ENCODE peak calls at places on chromosomes 11 and 22, in four cellular contexts. Z is GM12878, H is H1, X is HepG2. V is an unnamed sample. For H3K36me3, the result is how much of the 10 kb centered on the place peaks cover.

GRCh38 chr11:3936517-3936916 is 81.1 kb downstream of the STIM1 start:
- DNase-seq in Z (no peak), H (no peak), X (no peak), V (no peak)

GRCh38 chr11:86983071-86983488 is 27.9 kb upstream of the FZD4 start:
- DNase-seq in Z (no peak), H (no peak), X (peak), V (no peak)

GRCh38 chr11:73393011-73393380 is 16.8 kb downstream of the RELT start:
- DNase-seq in Z (no peak), H (no peak), X (no peak), V (no peak)

GRCh38 chr11:111694851-111695250 is 71.3 kb downstream of the PPP2R1B start:
- DNase-seq in Z (no peak), H (no peak), X (no peak), V (no peak)

GRCh38 chr11:88886796-88887195 is 179.0 kb downstream of the GRM5 start:
- DNase-seq in Z (peak), H (peak), X (peak), V (peak)

GRCh38 chr11:86247608-86248007 is 3.1 kb downstream of the EED start:
- DNase-seq in Z (no peak), H (no peak), X (no peak), V (no peak)

GRCh38 chr22:30843245-30843644 is 125.3 kb downstream of the MORC2 start:
- DNase-seq in Z (no peak), H (no peak), X (no peak), V (no peak)

GRCh38 chr11:128877726-128878125 is 10.6 kb upstream of the KCNJ1 start:
- DNase-seq in Z (no peak), H (no peak), X (no peak), V (no peak)

GRCh38 chr11:16154715-16155396 is 201.5 kb downstream of the SOX6 start:
- DNase-seq in Z (no peak), H (no peak), X (peak), V (no peak)

GRCh38 chr22:39877079-39877682 is 16.4 kb downstream of the ENTHD1 start:
- DNase-seq in Z (no peak), H (no peak), X (no peak), V (no peak)

GRCh38 chr11:44066732-44067131 is 662 bp downstream of the ACCS start:
- DNase-seq in Z (no peak), H (no peak), X (no peak), V (no peak)

GRCh38 chr22:20298803-20299735 is 20.8 kb downstream of the DGCR6L start:
- DNase-seq in Z (no peak), H (peak), X (peak), V (peak)

GRCh38 chr22:29744902-29745301 is 21.9 kb downstream of the ZMAT5 start:
- DNase-seq in Z (no peak), H (no peak), X (no peak), V (no peak)

GRCh38 chr11:6746086-6746618 is 25.6 kb downstream of the OR2AG2 start:
- DNase-seq in Z (peak), H (no peak), X (no peak), V (no peak)

GRCh38 chr22:37757663-37758062 is 50.1 kb upstream of the GCAT start:
- DNase-seq in Z (no peak), H (no peak), X (no peak), V (no peak)

GRCh38 chr11:100467821-100468508 is 219.1 kb upstream of the ARHGAP42 start:
- DNase-seq in Z (no peak), H (no peak), X (no peak), V (no peak)

GRCh38 chr11:1770061-1770460 is 6.3 kb upstream of the CTSD start:
- DNase-seq in Z (no peak), H (no peak), X (no peak), V (no peak)

GRCh38 chr22:48784701-48785503 is 1042.8 kb downstream of the BRD1 start:
- DNase-seq in Z (no peak), H (no peak), X (no peak), V (no peak)

GRCh38 chr22:19285831-19286230 is 5.7 kb downstream of the CLTCL1 start:
- DNase-seq in Z (no peak), H (no peak), X (no peak), V (no peak)

GRCh38 chr11:72716788-72717435 is 35.3 kb downstream of the ARAP1 start:
- DNase-seq in Z (no peak), H (no peak), X (no peak), V (no peak)

GRCh38 chr11:824942-825341 is 2.8 kb upstream of the CRACR2B start:
- DNase-seq in Z (no peak), H (no peak), X (no peak), V (no peak)

GRCh38 chr11:90323289-90323688 is 100.4 kb upstream of the CHORDC1 start:
- DNase-seq in Z (no peak), H (no peak), X (no peak), V (no peak)
- H3K36me3 ChIP-seq in Z (under half), H (under half), X (under half), V (under half)

GRCh38 chr11:131495417-131495816 is 125.0 kb downstream of the NTM start:
- DNase-seq in Z (no peak), H (no peak), X (no peak), V (no peak)
- TF ChIP-seq SUZ12 in Z (no peak), H (no peak), X (no peak), V (no peak)

DNA sequence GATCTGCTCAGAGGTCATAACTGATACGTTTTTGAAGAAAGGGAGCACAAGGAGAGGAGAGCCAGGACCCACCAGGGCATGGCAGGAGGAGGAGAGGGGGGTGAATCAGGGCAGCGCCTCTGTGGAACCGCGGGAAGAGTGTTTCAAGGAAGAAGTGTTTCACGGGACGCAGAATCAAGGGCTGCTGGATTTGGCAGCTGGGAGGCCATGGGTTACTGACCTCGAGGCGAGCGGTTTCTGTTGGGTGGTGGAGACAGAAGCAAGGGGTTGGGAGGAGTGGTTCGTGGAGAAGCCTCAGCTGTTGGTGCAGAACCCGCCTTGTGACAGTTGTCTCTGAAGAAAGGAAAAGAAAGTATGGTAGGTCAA is 13.1 kb downstream of the VPS26B start:
- DNase-seq in Z (no peak), H (no peak), X (no peak), V (no peak)
- H3K36me3 ChIP-seq in Z (under half), H (under half), X (under half), V (under half)

GRCh38 chr22:36386900-36387663 is 685 bp downstream of the MYH9 start:
- DNase-seq in Z (no peak), H (no peak), X (no peak), V (no peak)

GRCh38 chr22:36387664-36387913 is 178 bp downstream of the MYH9 start:
- DNase-seq in Z (no peak), H (no peak), X (no peak), V (no peak)

GRCh38 chr22:36385491-36386350 is 2.0 kb downstream of the MYH9 start:
- DNase-seq in Z (no peak), H (no peak), X (peak), V (no peak)

GRCh38 chr22:36384766-36385400 is 2.9 kb downstream of the MYH9 start:
- DNase-seq in Z (no peak), H (no peak), X (no peak), V (no peak)

DNA sequence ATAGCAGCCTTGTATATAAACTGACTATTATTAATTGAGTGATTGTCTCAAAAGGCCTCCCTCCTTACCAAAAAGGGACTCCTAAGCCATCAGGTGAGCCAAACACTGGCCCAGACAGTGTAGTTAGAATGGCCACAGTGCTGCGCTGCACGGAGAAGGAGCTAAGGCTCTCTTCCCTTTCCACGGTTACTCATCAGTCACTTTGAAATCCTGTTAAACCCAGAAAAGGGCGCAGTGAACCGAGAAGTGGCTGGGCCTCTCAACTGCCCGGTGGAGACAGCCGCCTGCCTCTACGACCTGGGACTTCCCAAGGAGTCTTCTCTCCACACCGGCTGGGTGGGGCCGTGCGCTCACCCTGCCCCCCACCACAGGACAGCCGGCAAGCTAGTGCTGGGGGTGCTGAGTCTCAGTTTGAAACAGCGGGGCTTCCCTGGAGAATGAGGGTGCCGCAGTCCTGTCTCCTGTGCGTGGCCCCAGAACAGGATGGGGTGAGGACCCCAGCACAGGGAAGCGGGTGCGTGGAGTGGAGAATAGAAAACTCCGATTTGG is 1.3 kb downstream of the MYH9 start:
- DNase-seq in Z (peak), H (no peak), X (no peak), V (no peak)
- TF ChIP-seq SUZ12 in Z (no peak), H (no peak), X (no peak), V (no peak)